ENCODE peak calls at places on chromosome 13, in nine cellular contexts. H is C1 segment of cervical spinal cord; O is stimulated activated CD4-positive, alpha-beta T cell treated with anti-CD3 and anti-CD28 coated beads, Interleukin-2, amount 100 ng/mL, for 24 hours; F is RPMI8226; D is psoas muscle; K is stimulated activated CD8-positive, alpha-beta memory T cell treated with anti-CD3 and anti-CD28 coated beads, Interleukin-4, amount 100 ng/mL, for 24 hours; Z is activated naive CD4-positive, alpha-beta T cell treated with Interleukin-2 at 50 U/mL for 16 hours; U is iPS DF 6.9; B is Right ventricle myocardium superior. V is an unnamed sample.

GRCh38 chr13:26867451-26868067 is 107.0 kb upstream of the GPR12 start:
- DNase-seq in H (no peak), O (no peak), F (peak), D (no peak), K (no peak), Z (no peak), U (no peak), B (no peak), V (no peak)

GRCh38 chr13:25095862-25096453 is at the start of gene PABPC3:
- DNase-seq in H (peak), O (no peak), F (no peak), D (peak), K (no peak), Z (no peak), U (no peak), B (no peak), V (peak)

GRCh38 chr13:98409281-98409680 is 167.6 kb downstream of the STK24 start:
- DNase-seq in H (no peak), O (no peak), F (no peak), D (no peak), K (no peak), Z (no peak), U (no peak), B (no peak), V (no peak)

GRCh38 chr13:114119196-114119595 is 13.2 kb downstream of the RASA3 start:
- DNase-seq in H (no peak), O (no peak), F (no peak), D (peak), K (no peak), Z (no peak), U (no peak), B (peak), V (peak)

GRCh38 chr13:98260357-98261164 is 83.5 kb upstream of the RNF113B start:
- DNase-seq in H (no peak), O (no peak), F (no peak), D (no peak), K (no peak), Z (no peak), U (no peak), B (no peak), V (peak)

GRCh38 chr13:92806215-92806614 is 420.4 kb upstream of the GPC6 start:
- DNase-seq in H (no peak), O (no peak), F (peak), D (no peak), K (no peak), Z (no peak), U (no peak), B (no peak), V (peak)

GRCh38 chr13:71477735-71478134 is 389.3 kb downstream of the DACH1 start:
- DNase-seq in H (no peak), O (no peak), F (no peak), D (no peak), K (no peak), Z (no peak), U (peak), B (no peak), V (no peak)

GRCh38 chr13:108962652-108963051 is 333.2 kb downstream of the MYO16 start:
- DNase-seq in H (no peak), O (no peak), F (no peak), D (no peak), K (no peak), Z (no peak), U (no peak), B (no peak), V (no peak)

GRCh38 chr13:35764359-35765015 is 288.0 kb upstream of the MAB21L1 start:
- DNase-seq in H (no peak), O (no peak), F (no peak), D (no peak), K (no peak), Z (no peak), U (no peak), B (no peak), V (no peak)